ENCODE peak calls at places on chromosomes 11 and 22, in nine cellular contexts. One of them, this sample, is unnamed.
A peak's percentile ranks its signal among the peaks of the same experiment; 100 is the strongest.

GRCh38 chr11:113591122-113591521 is 115.0 kb downstream of the TMPRSS5 start:
- DNase-seq in effector memory CD4-positive, alpha-beta T cell: no peak
- DNase-seq in fibroblast of the conjunctiva: no peak
- DNase-seq in neuronal stem cell: no peak
- DNase-seq in cardiac muscle cell: no peak
- DNase-seq in myocyte: no peak
- DNase-seq in activated T-helper 2 cell treated with anti-CD3 and anti-CD28 coated beads, Interferon-gamma antibody, Interleukin-2, Interleukin-4, amounts not matched to agents 10 μg/mL and 5 μg/mL and 100 μg/mL, durations not matched to agents 14 hours and 24 hours and 36 hours: no peak
- DNase-seq in COR-L47: peak; percentile 71
- DNase-seq in astrocyte of the spinal cord: no peak
- DNase-seq in this sample: no peak

GRCh38 chr11:76587810-76588454 is 82.6 kb downstream of the LRRC32 start:
- DNase-seq in effector memory CD4-positive, alpha-beta T cell: no peak
- DNase-seq in fibroblast of the conjunctiva: no peak
- DNase-seq in neuronal stem cell: no peak
- DNase-seq in cardiac muscle cell: no peak
- DNase-seq in myocyte: no peak
- DNase-seq in activated T-helper 2 cell treated with anti-CD3 and anti-CD28 coated beads, Interferon-gamma antibody, Interleukin-2, Interleukin-4, amounts not matched to agents 10 μg/mL and 5 μg/mL and 100 μg/mL, durations not matched to agents 14 hours and 24 hours and 36 hours: no peak
- DNase-seq in COR-L47: no peak
- DNase-seq in astrocyte of the spinal cord: no peak
- DNase-seq in this sample: no peak

GRCh38 chr11:122230387-122230760 is 114.4 kb upstream of the BLID start:
- DNase-seq in effector memory CD4-positive, alpha-beta T cell: no peak
- DNase-seq in fibroblast of the conjunctiva: no peak
- DNase-seq in neuronal stem cell: no peak
- DNase-seq in cardiac muscle cell: no peak
- DNase-seq in myocyte: no peak
- DNase-seq in activated T-helper 2 cell treated with anti-CD3 and anti-CD28 coated beads, Interferon-gamma antibody, Interleukin-2, Interleukin-4, amounts not matched to agents 10 μg/mL and 5 μg/mL and 100 μg/mL, durations not matched to agents 14 hours and 24 hours and 36 hours: no peak
- DNase-seq in COR-L47: no peak
- DNase-seq in astrocyte of the spinal cord: no peak
- DNase-seq in this sample: no peak

GRCh38 chr11:115133810-115134209 is 370.4 kb downstream of the CADM1 start:
- DNase-seq in effector memory CD4-positive, alpha-beta T cell: no peak
- DNase-seq in fibroblast of the conjunctiva: no peak
- DNase-seq in neuronal stem cell: no peak
- DNase-seq in cardiac muscle cell: no peak
- DNase-seq in myocyte: no peak
- DNase-seq in activated T-helper 2 cell treated with anti-CD3 and anti-CD28 coated beads, Interferon-gamma antibody, Interleukin-2, Interleukin-4, amounts not matched to agents 10 μg/mL and 5 μg/mL and 100 μg/mL, durations not matched to agents 14 hours and 24 hours and 36 hours: no peak
- DNase-seq in COR-L47: no peak
- DNase-seq in astrocyte of the spinal cord: no peak
- DNase-seq in this sample: no peak

GRCh38 chr22:49294656-49295464 is 532.8 kb downstream of the BRD1 start:
- DNase-seq in effector memory CD4-positive, alpha-beta T cell: no peak
- DNase-seq in fibroblast of the conjunctiva: no peak
- DNase-seq in neuronal stem cell: no peak
- DNase-seq in cardiac muscle cell: no peak
- DNase-seq in myocyte: no peak
- DNase-seq in activated T-helper 2 cell treated with anti-CD3 and anti-CD28 coated beads, Interferon-gamma antibody, Interleukin-2, Interleukin-4, amounts not matched to agents 10 μg/mL and 5 μg/mL and 100 μg/mL, durations not matched to agents 14 hours and 24 hours and 36 hours: peak; percentile 3
- DNase-seq in COR-L47: no peak
- DNase-seq in astrocyte of the spinal cord: no peak
- DNase-seq in this sample: no peak

GRCh38 chr11:78418584-78419211 is 1.1 kb upstream of the GAB2 start:
- DNase-seq in effector memory CD4-positive, alpha-beta T cell: no peak
- DNase-seq in fibroblast of the conjunctiva: no peak
- DNase-seq in neuronal stem cell: no peak
- DNase-seq in cardiac muscle cell: no peak
- DNase-seq in myocyte: peak; percentile 26
- DNase-seq in activated T-helper 2 cell treated with anti-CD3 and anti-CD28 coated beads, Interferon-gamma antibody, Interleukin-2, Interleukin-4, amounts not matched to agents 10 μg/mL and 5 μg/mL and 100 μg/mL, durations not matched to agents 14 hours and 24 hours and 36 hours: no peak
- DNase-seq in COR-L47: no peak
- DNase-seq in astrocyte of the spinal cord: no peak
- DNase-seq in this sample: no peak

GRCh38 chr11:61838921-61839320 is 10.8 kb downstream of the FADS2 start:
- DNase-seq in effector memory CD4-positive, alpha-beta T cell: no peak
- DNase-seq in fibroblast of the conjunctiva: no peak
- DNase-seq in neuronal stem cell: no peak
- DNase-seq in cardiac muscle cell: no peak
- DNase-seq in myocyte: no peak
- DNase-seq in activated T-helper 2 cell treated with anti-CD3 and anti-CD28 coated beads, Interferon-gamma antibody, Interleukin-2, Interleukin-4, amounts not matched to agents 10 μg/mL and 5 μg/mL and 100 μg/mL, durations not matched to agents 14 hours and 24 hours and 36 hours: no peak
- DNase-seq in COR-L47: no peak
- DNase-seq in astrocyte of the spinal cord: no peak
- DNase-seq in this sample: no peak

GRCh38 chr11:73219396-73220285 is 1.6 kb downstream of the P2RY2 start:
- DNase-seq in effector memory CD4-positive, alpha-beta T cell: no peak
- DNase-seq in fibroblast of the conjunctiva: no peak
- DNase-seq in neuronal stem cell: no peak
- DNase-seq in cardiac muscle cell: no peak
- DNase-seq in myocyte: no peak
- DNase-seq in activated T-helper 2 cell treated with anti-CD3 and anti-CD28 coated beads, Interferon-gamma antibody, Interleukin-2, Interleukin-4, amounts not matched to agents 10 μg/mL and 5 μg/mL and 100 μg/mL, durations not matched to agents 14 hours and 24 hours and 36 hours: no peak
- DNase-seq in COR-L47: no peak
- DNase-seq in astrocyte of the spinal cord: no peak
- DNase-seq in this sample: no peak

GRCh38 chr11:61477126-61477525 is 31.4 kb upstream of the LRRC10B start:
- DNase-seq in effector memory CD4-positive, alpha-beta T cell: no peak
- DNase-seq in fibroblast of the conjunctiva: no peak
- DNase-seq in neuronal stem cell: no peak
- DNase-seq in cardiac muscle cell: no peak
- DNase-seq in myocyte: no peak
- DNase-seq in activated T-helper 2 cell treated with anti-CD3 and anti-CD28 coated beads, Interferon-gamma antibody, Interleukin-2, Interleukin-4, amounts not matched to agents 10 μg/mL and 5 μg/mL and 100 μg/mL, durations not matched to agents 14 hours and 24 hours and 36 hours: no peak
- DNase-seq in COR-L47: no peak
- DNase-seq in astrocyte of the spinal cord: no peak
- DNase-seq in this sample: no peak

GRCh38 chr11:116535120-116535519 is 237.7 kb downstream of the BUD13 start:
- DNase-seq in effector memory CD4-positive, alpha-beta T cell: no peak
- DNase-seq in fibroblast of the conjunctiva: no peak
- DNase-seq in neuronal stem cell: no peak
- DNase-seq in cardiac muscle cell: no peak
- DNase-seq in myocyte: no peak
- DNase-seq in activated T-helper 2 cell treated with anti-CD3 and anti-CD28 coated beads, Interferon-gamma antibody, Interleukin-2, Interleukin-4, amounts not matched to agents 10 μg/mL and 5 μg/mL and 100 μg/mL, durations not matched to agents 14 hours and 24 hours and 36 hours: no peak
- DNase-seq in COR-L47: no peak
- DNase-seq in astrocyte of the spinal cord: no peak
- DNase-seq in this sample: no peak

GRCh38 chr11:128709402-128709801 is 15.5 kb downstream of the FLI1 start:
- DNase-seq in effector memory CD4-positive, alpha-beta T cell: no peak
- DNase-seq in fibroblast of the conjunctiva: no peak
- DNase-seq in neuronal stem cell: no peak
- DNase-seq in cardiac muscle cell: peak; percentile 99
- DNase-seq in myocyte: no peak
- DNase-seq in activated T-helper 2 cell treated with anti-CD3 and anti-CD28 coated beads, Interferon-gamma antibody, Interleukin-2, Interleukin-4, amounts not matched to agents 10 μg/mL and 5 μg/mL and 100 μg/mL, durations not matched to agents 14 hours and 24 hours and 36 hours: no peak
- DNase-seq in COR-L47: no peak
- DNase-seq in astrocyte of the spinal cord: peak; percentile 95
- DNase-seq in this sample: no peak

GRCh38 chr11:12118940-12119339 is 8.6 kb downstream of the MICAL2 start:
- DNase-seq in effector memory CD4-positive, alpha-beta T cell: no peak
- DNase-seq in fibroblast of the conjunctiva: no peak
- DNase-seq in neuronal stem cell: no peak
- DNase-seq in cardiac muscle cell: no peak
- DNase-seq in myocyte: no peak
- DNase-seq in activated T-helper 2 cell treated with anti-CD3 and anti-CD28 coated beads, Interferon-gamma antibody, Interleukin-2, Interleukin-4, amounts not matched to agents 10 μg/mL and 5 μg/mL and 100 μg/mL, durations not matched to agents 14 hours and 24 hours and 36 hours: no peak
- DNase-seq in COR-L47: no peak
- DNase-seq in astrocyte of the spinal cord: no peak
- DNase-seq in this sample: peak; percentile 9

GRCh38 chr11:10514713-10515112 is 26.3 kb downstream of the RNF141 start:
- DNase-seq in effector memory CD4-positive, alpha-beta T cell: no peak
- DNase-seq in fibroblast of the conjunctiva: no peak
- DNase-seq in neuronal stem cell: no peak
- DNase-seq in cardiac muscle cell: peak; percentile 9
- DNase-seq in myocyte: peak; percentile 43
- DNase-seq in activated T-helper 2 cell treated with anti-CD3 and anti-CD28 coated beads, Interferon-gamma antibody, Interleukin-2, Interleukin-4, amounts not matched to agents 10 μg/mL and 5 μg/mL and 100 μg/mL, durations not matched to agents 14 hours and 24 hours and 36 hours: no peak
- DNase-seq in COR-L47: no peak
- DNase-seq in astrocyte of the spinal cord: no peak
- DNase-seq in this sample: no peak

GRCh38 chr11:87298155-87298554 is 260.4 kb downstream of the TMEM135 start:
- DNase-seq in effector memory CD4-positive, alpha-beta T cell: no peak
- DNase-seq in fibroblast of the conjunctiva: no peak
- DNase-seq in neuronal stem cell: no peak
- DNase-seq in cardiac muscle cell: no peak
- DNase-seq in myocyte: no peak
- DNase-seq in activated T-helper 2 cell treated with anti-CD3 and anti-CD28 coated beads, Interferon-gamma antibody, Interleukin-2, Interleukin-4, amounts not matched to agents 10 μg/mL and 5 μg/mL and 100 μg/mL, durations not matched to agents 14 hours and 24 hours and 36 hours: no peak
- DNase-seq in COR-L47: no peak
- DNase-seq in astrocyte of the spinal cord: no peak
- DNase-seq in this sample: no peak

GRCh38 chr11:125380756-125381445 is 115.2 kb downstream of the FEZ1 start:
- DNase-seq in effector memory CD4-positive, alpha-beta T cell: no peak
- DNase-seq in fibroblast of the conjunctiva: no peak
- DNase-seq in neuronal stem cell: no peak
- DNase-seq in cardiac muscle cell: no peak
- DNase-seq in myocyte: no peak
- DNase-seq in activated T-helper 2 cell treated with anti-CD3 and anti-CD28 coated beads, Interferon-gamma antibody, Interleukin-2, Interleukin-4, amounts not matched to agents 10 μg/mL and 5 μg/mL and 100 μg/mL, durations not matched to agents 14 hours and 24 hours and 36 hours: no peak
- DNase-seq in COR-L47: no peak
- DNase-seq in astrocyte of the spinal cord: no peak
- DNase-seq in this sample: no peak

GRCh38 chr22:48753752-48754517 is 1073.7 kb downstream of the BRD1 start:
- DNase-seq in effector memory CD4-positive, alpha-beta T cell: no peak
- DNase-seq in fibroblast of the conjunctiva: no peak
- DNase-seq in neuronal stem cell: no peak
- DNase-seq in cardiac muscle cell: no peak
- DNase-seq in myocyte: no peak
- DNase-seq in activated T-helper 2 cell treated with anti-CD3 and anti-CD28 coated beads, Interferon-gamma antibody, Interleukin-2, Interleukin-4, amounts not matched to agents 10 μg/mL and 5 μg/mL and 100 μg/mL, durations not matched to agents 14 hours and 24 hours and 36 hours: peak; percentile 2
- DNase-seq in COR-L47: no peak
- DNase-seq in astrocyte of the spinal cord: no peak
- DNase-seq in this sample: no peak

GRCh38 chr11:34758262-34758661 is 137.4 kb downstream of the EHF start:
- DNase-seq in effector memory CD4-positive, alpha-beta T cell: no peak
- DNase-seq in fibroblast of the conjunctiva: no peak
- DNase-seq in neuronal stem cell: no peak
- DNase-seq in cardiac muscle cell: peak; percentile 86
- DNase-seq in myocyte: peak; percentile 25
- DNase-seq in activated T-helper 2 cell treated with anti-CD3 and anti-CD28 coated beads, Interferon-gamma antibody, Interleukin-2, Interleukin-4, amounts not matched to agents 10 μg/mL and 5 μg/mL and 100 μg/mL, durations not matched to agents 14 hours and 24 hours and 36 hours: no peak
- DNase-seq in COR-L47: no peak
- DNase-seq in astrocyte of the spinal cord: no peak
- DNase-seq in this sample: no peak

GRCh38 chr11:68934321-68934645 is 30.6 kb downstream of the IGHMBP2 start:
- DNase-seq in effector memory CD4-positive, alpha-beta T cell: no peak
- DNase-seq in fibroblast of the conjunctiva: no peak
- DNase-seq in neuronal stem cell: no peak
- DNase-seq in cardiac muscle cell: no peak
- DNase-seq in myocyte: no peak
- DNase-seq in activated T-helper 2 cell treated with anti-CD3 and anti-CD28 coated beads, Interferon-gamma antibody, Interleukin-2, Interleukin-4, amounts not matched to agents 10 μg/mL and 5 μg/mL and 100 μg/mL, durations not matched to agents 14 hours and 24 hours and 36 hours: no peak
- DNase-seq in COR-L47: no peak
- DNase-seq in astrocyte of the spinal cord: no peak
- DNase-seq in this sample: no peak